ENCODE peak calls at places on chromosomes 16 and 17, in ten cellular contexts. One of them, this sample, is unnamed.

GRCh38 chr17:55059724-55060123 is 91.2 kb downstream of the STXBP4 start:
- DNase-seq in MCF 10A: no peak
- DNase-seq in AG04450: no peak
- DNase-seq in gastrocnemius medialis: no peak
- DNase-seq in fibroblast of lung: no peak
- DNase-seq in Calu3: no peak
- DNase-seq in nephron progenitor cell: no peak
- DNase-seq in neural crest cell: no peak
- DNase-seq in cardiac fibroblast: no peak
- DNase-seq in AG09319: no peak
- DNase-seq in this sample: no peak

GRCh38 chr17:71180801-71181385 is 939.9 kb upstream of the SOX9 start:
- DNase-seq in Calu3: no peak
- DNase-seq in nephron progenitor cell: peak
- DNase-seq in AG09319: no peak
- DNase-seq in fibroblast of lung: peak
- DNase-seq in cardiac fibroblast: peak
- DNase-seq in neural crest cell: no peak
- DNase-seq in MCF 10A: peak
- DNase-seq in AG04450: peak
- DNase-seq in gastrocnemius medialis: no peak
- DNase-seq in this sample: peak

GRCh38 chr17:2815781-2816185 is 19.5 kb downstream of the RAP1GAP2 start:
- DNase-seq in nephron progenitor cell: no peak
- DNase-seq in gastrocnemius medialis: no peak
- DNase-seq in fibroblast of lung: no peak
- DNase-seq in AG09319: no peak
- DNase-seq in cardiac fibroblast: no peak
- DNase-seq in Calu3: no peak
- DNase-seq in MCF 10A: no peak
- DNase-seq in neural crest cell: no peak
- DNase-seq in AG04450: no peak
- DNase-seq in this sample: no peak

GRCh38 chr16:9134739-9135138 is 43.3 kb downstream of the HAPSTR1 start:
- DNase-seq in AG09319: no peak
- DNase-seq in AG04450: no peak
- DNase-seq in MCF 10A: peak
- DNase-seq in nephron progenitor cell: peak
- DNase-seq in cardiac fibroblast: peak
- DNase-seq in gastrocnemius medialis: no peak
- DNase-seq in Calu3: peak
- DNase-seq in neural crest cell: peak
- DNase-seq in fibroblast of lung: peak
- DNase-seq in this sample: no peak

GRCh38 chr16:81516478-81517149 is 72.0 kb downstream of the CMIP start:
- DNase-seq in Calu3: no peak
- DNase-seq in fibroblast of lung: no peak
- DNase-seq in neural crest cell: no peak
- DNase-seq in gastrocnemius medialis: no peak
- DNase-seq in AG04450: no peak
- DNase-seq in cardiac fibroblast: no peak
- DNase-seq in nephron progenitor cell: no peak
- DNase-seq in MCF 10A: no peak
- DNase-seq in AG09319: no peak
- DNase-seq in this sample: no peak

GRCh38 chr16:9160551-9160911 is 69.1 kb downstream of the HAPSTR1 start:
- DNase-seq in Calu3: no peak
- DNase-seq in fibroblast of lung: no peak
- DNase-seq in AG09319: no peak
- DNase-seq in MCF 10A: no peak
- DNase-seq in neural crest cell: no peak
- DNase-seq in gastrocnemius medialis: no peak
- DNase-seq in cardiac fibroblast: no peak
- DNase-seq in AG04450: no peak
- DNase-seq in nephron progenitor cell: no peak
- DNase-seq in this sample: no peak

GRCh38 chr17:60036796-60037677 is 41.7 kb downstream of the HEATR6 start:
- DNase-seq in nephron progenitor cell: peak
- DNase-seq in neural crest cell: peak
- DNase-seq in MCF 10A: peak
- DNase-seq in fibroblast of lung: peak
- DNase-seq in AG04450: peak
- DNase-seq in AG09319: peak
- DNase-seq in gastrocnemius medialis: peak
- DNase-seq in cardiac fibroblast: peak
- DNase-seq in Calu3: peak
- DNase-seq in this sample: no peak

GRCh38 chr17:75996665-75997590 is 3.7 kb upstream of the CDK3 start:
- DNase-seq in cardiac fibroblast: peak
- DNase-seq in MCF 10A: peak
- DNase-seq in fibroblast of lung: peak
- DNase-seq in AG09319: no peak
- DNase-seq in Calu3: peak
- DNase-seq in neural crest cell: no peak
- DNase-seq in gastrocnemius medialis: no peak
- DNase-seq in nephron progenitor cell: peak
- DNase-seq in AG04450: no peak
- DNase-seq in this sample: no peak

GRCh38 chr16:23276821-23277220 is 25.3 kb upstream of the SCNN1B start:
- DNase-seq in Calu3: no peak
- DNase-seq in MCF 10A: no peak
- DNase-seq in cardiac fibroblast: no peak
- DNase-seq in nephron progenitor cell: no peak
- DNase-seq in fibroblast of lung: no peak
- DNase-seq in gastrocnemius medialis: no peak
- DNase-seq in AG09319: no peak
- DNase-seq in AG04450: no peak
- DNase-seq in neural crest cell: no peak
- DNase-seq in this sample: no peak

GRCh38 chr17:30230596-30231125 is 4.8 kb downstream of the SLC6A4 start:
- DNase-seq in gastrocnemius medialis: no peak
- DNase-seq in MCF 10A: no peak
- DNase-seq in AG04450: no peak
- DNase-seq in fibroblast of lung: no peak
- DNase-seq in nephron progenitor cell: no peak
- DNase-seq in cardiac fibroblast: peak
- DNase-seq in AG09319: no peak
- DNase-seq in neural crest cell: no peak
- DNase-seq in Calu3: no peak
- DNase-seq in this sample: no peak

GRCh38 chr16:77599793-77600415 is 122.4 kb upstream of the NUDT7 start:
- DNase-seq in cardiac fibroblast: peak
- DNase-seq in AG09319: no peak
- DNase-seq in Calu3: peak
- DNase-seq in fibroblast of lung: no peak
- DNase-seq in neural crest cell: peak
- DNase-seq in MCF 10A: peak
- DNase-seq in gastrocnemius medialis: no peak
- DNase-seq in nephron progenitor cell: peak
- DNase-seq in AG04450: no peak
- DNase-seq in this sample: no peak

GRCh38 chr17:66684256-66684655 is 150.7 kb upstream of the CACNG5 start:
- DNase-seq in gastrocnemius medialis: no peak
- DNase-seq in Calu3: no peak
- DNase-seq in AG09319: no peak
- DNase-seq in fibroblast of lung: peak
- DNase-seq in nephron progenitor cell: no peak
- DNase-seq in AG04450: no peak
- DNase-seq in MCF 10A: no peak
- DNase-seq in cardiac fibroblast: no peak
- DNase-seq in neural crest cell: no peak
- DNase-seq in this sample: no peak

GRCh38 chr17:66679631-66680517 is 155.0 kb upstream of the CACNG5 start:
- DNase-seq in AG04450: no peak
- DNase-seq in AG09319: no peak
- DNase-seq in MCF 10A: no peak
- DNase-seq in cardiac fibroblast: no peak
- DNase-seq in neural crest cell: no peak
- DNase-seq in nephron progenitor cell: no peak
- DNase-seq in gastrocnemius medialis: no peak
- DNase-seq in fibroblast of lung: no peak
- DNase-seq in Calu3: no peak
- DNase-seq in this sample: no peak

GRCh38 chr17:66678827-66679226 is 156.1 kb upstream of the CACNG5 start:
- DNase-seq in AG04450: no peak
- DNase-seq in cardiac fibroblast: no peak
- DNase-seq in Calu3: no peak
- DNase-seq in neural crest cell: no peak
- DNase-seq in MCF 10A: no peak
- DNase-seq in fibroblast of lung: no peak
- DNase-seq in gastrocnemius medialis: no peak
- DNase-seq in nephron progenitor cell: no peak
- DNase-seq in AG09319: no peak
- DNase-seq in this sample: no peak

GRCh38 chr17:66684716-66685115 is 150.2 kb upstream of the CACNG5 start:
- DNase-seq in gastrocnemius medialis: no peak
- DNase-seq in neural crest cell: no peak
- DNase-seq in MCF 10A: no peak
- DNase-seq in nephron progenitor cell: no peak
- DNase-seq in AG09319: no peak
- DNase-seq in cardiac fibroblast: no peak
- DNase-seq in AG04450: no peak
- DNase-seq in fibroblast of lung: no peak
- DNase-seq in Calu3: no peak
- DNase-seq in this sample: no peak

DNA sequence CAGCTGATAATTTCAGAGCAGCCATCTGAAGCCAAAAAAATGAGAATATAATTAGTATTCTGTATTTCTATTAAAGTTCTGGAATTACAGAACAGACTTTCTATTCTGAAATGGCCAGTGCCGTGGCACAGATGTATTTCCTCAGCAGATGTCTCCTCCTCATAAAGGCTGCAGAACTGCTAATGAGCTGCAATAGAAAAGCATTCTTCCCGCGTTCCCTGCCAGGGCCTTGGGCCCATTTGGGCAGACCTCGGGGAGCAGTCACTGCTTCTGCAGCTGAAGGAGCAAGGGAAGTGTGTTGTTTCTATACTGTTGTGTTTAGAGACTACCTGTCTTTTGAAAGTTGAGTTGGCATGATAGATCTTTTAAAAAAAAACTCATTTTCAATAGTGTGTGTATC is 152.6 kb upstream of the CACNG5 start:
- DNase-seq in MCF 10A: no peak
- DNase-seq in AG04450: no peak
- DNase-seq in Calu3: no peak
- DNase-seq in cardiac fibroblast: no peak
- DNase-seq in gastrocnemius medialis: no peak
- DNase-seq in neural crest cell: no peak
- DNase-seq in fibroblast of lung: no peak
- DNase-seq in nephron progenitor cell: no peak
- DNase-seq in AG09319: no peak
- DNase-seq in this sample: no peak
- TF ChIP-seq CTCF in MCF 10A: no peak
- TF ChIP-seq CTCF in AG04450: no peak
- TF ChIP-seq CTCF in Calu3: no peak
- TF ChIP-seq CTCF in cardiac fibroblast: no peak
- TF ChIP-seq CTCF in gastrocnemius medialis: no peak
- TF ChIP-seq CTCF in neural crest cell: no peak
- TF ChIP-seq CTCF in fibroblast of lung: no peak
- TF ChIP-seq CTCF in nephron progenitor cell: no peak
- TF ChIP-seq CTCF in AG09319: no peak
- TF ChIP-seq CTCF in this sample: no peak

DNA sequence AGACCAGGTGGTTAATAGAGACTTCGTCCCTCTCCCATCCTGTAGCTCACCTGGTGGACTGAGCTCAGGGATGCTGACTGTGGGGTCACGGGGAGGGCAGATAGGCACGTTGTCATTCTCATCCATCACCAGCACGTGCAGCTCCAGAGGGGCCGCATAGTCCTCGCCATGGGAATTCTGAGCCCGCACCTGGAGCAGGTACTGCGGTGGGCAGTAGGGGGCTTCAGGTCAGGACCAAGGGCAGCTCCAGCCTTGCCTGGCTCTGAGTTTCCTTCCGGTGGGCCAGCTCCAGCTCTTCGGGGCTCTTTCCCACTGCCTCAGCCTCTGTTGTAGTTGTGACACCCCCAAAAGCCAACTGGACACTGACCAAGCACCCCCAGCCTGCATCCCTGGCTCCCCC is 5.6 kb downstream of the CDH16 start:
- DNase-seq in fibroblast of lung: no peak
- DNase-seq in nephron progenitor cell: peak
- DNase-seq in MCF 10A: no peak
- DNase-seq in cardiac fibroblast: no peak
- DNase-seq in Calu3: no peak
- DNase-seq in gastrocnemius medialis: no peak
- DNase-seq in AG09319: no peak
- DNase-seq in AG04450: no peak
- DNase-seq in neural crest cell: no peak
- DNase-seq in this sample: no peak
- TF ChIP-seq CTCF in fibroblast of lung: no peak
- TF ChIP-seq CTCF in nephron progenitor cell: no peak
- TF ChIP-seq CTCF in MCF 10A: no peak
- TF ChIP-seq CTCF in cardiac fibroblast: no peak
- TF ChIP-seq CTCF in Calu3: no peak
- TF ChIP-seq CTCF in gastrocnemius medialis: no peak
- TF ChIP-seq CTCF in AG09319: no peak
- TF ChIP-seq CTCF in AG04450: no peak
- TF ChIP-seq CTCF in neural crest cell: no peak
- TF ChIP-seq CTCF in this sample: no peak

DNA sequence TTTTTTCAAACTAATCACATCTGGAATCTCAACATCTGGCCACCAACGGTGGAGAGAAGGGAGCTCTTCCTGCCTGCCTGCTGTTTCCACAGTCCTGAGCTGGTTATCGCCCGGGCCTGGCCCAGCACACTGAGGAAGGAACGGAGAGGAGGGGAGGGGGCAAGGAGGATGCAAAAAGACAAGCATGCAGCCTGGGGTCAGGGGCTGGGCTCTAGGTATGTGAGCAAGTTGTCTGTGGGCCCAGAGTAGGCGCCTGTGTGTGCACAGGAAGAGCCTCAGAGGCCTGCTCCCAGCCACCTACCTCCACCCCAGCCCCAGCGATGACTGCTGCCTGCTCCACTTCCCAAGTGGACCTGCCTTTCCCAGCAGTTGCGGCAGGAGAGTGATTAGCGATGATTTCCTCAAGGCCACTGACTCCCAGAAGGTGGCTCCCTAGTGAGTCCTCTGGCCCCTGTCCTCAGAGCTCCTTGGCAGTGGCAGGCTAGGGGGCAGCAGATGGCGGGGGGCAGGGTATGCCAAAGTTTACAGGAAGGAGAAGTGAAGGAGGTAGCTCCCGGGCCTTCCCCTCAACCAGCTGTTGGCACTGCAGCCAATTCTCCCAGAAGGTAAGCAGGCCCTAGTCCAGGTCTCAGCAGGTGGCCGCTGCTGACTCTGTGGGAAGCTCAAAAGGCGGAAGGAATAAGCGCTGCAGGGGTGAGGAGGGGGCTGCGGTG is 27.0 kb upstream of the RASD1 start:
- DNase-seq in MCF 10A: peak
- DNase-seq in nephron progenitor cell: no peak
- DNase-seq in fibroblast of lung: no peak
- DNase-seq in cardiac fibroblast: no peak
- DNase-seq in AG04450: no peak
- DNase-seq in Calu3: no peak
- DNase-seq in gastrocnemius medialis: no peak
- DNase-seq in neural crest cell: no peak
- DNase-seq in AG09319: no peak
- DNase-seq in this sample: no peak
- TF ChIP-seq CTCF in MCF 10A: no peak
- TF ChIP-seq CTCF in nephron progenitor cell: no peak
- TF ChIP-seq CTCF in fibroblast of lung: no peak
- TF ChIP-seq CTCF in cardiac fibroblast: no peak
- TF ChIP-seq CTCF in AG04450: no peak
- TF ChIP-seq CTCF in Calu3: no peak
- TF ChIP-seq CTCF in gastrocnemius medialis: no peak
- TF ChIP-seq CTCF in neural crest cell: no peak
- TF ChIP-seq CTCF in AG09319: no peak
- TF ChIP-seq CTCF in this sample: no peak

GRCh38 chr17:79098282-79098867 is 23.8 kb downstream of the ENGASE start:
- DNase-seq in nephron progenitor cell: no peak
- DNase-seq in cardiac fibroblast: no peak
- DNase-seq in Calu3: no peak
- DNase-seq in gastrocnemius medialis: no peak
- DNase-seq in AG09319: no peak
- DNase-seq in neural crest cell: no peak
- DNase-seq in fibroblast of lung: no peak
- DNase-seq in AG04450: no peak
- DNase-seq in MCF 10A: no peak
- DNase-seq in this sample: no peak
- TF ChIP-seq CTCF in nephron progenitor cell: no peak
- TF ChIP-seq CTCF in cardiac fibroblast: no peak
- TF ChIP-seq CTCF in Calu3: no peak
- TF ChIP-seq CTCF in gastrocnemius medialis: no peak
- TF ChIP-seq CTCF in AG09319: no peak
- TF ChIP-seq CTCF in neural crest cell: no peak
- TF ChIP-seq CTCF in fibroblast of lung: no peak
- TF ChIP-seq CTCF in AG04450: no peak
- TF ChIP-seq CTCF in MCF 10A: no peak
- TF ChIP-seq CTCF in this sample: no peak